ENCODE peak calls at places on chromosomes 1 and 21, in nine cellular contexts. S, W, Z, P, B, A, I, F and R are unnamed samples.

GRCh38 chr1:234573711-234574299 is 36.2 kb downstream of the IRF2BP2 start:
- DNase-seq in Z (no peak), W (no peak), S (no peak), B (no peak), F (no peak), P (no peak), I (no peak), A (no peak), R (peak)

GRCh38 chr1:33586111-33586510 is 113.7 kb downstream of the ZSCAN20 start:
- DNase-seq in P (no peak), W (no peak), B (no peak), F (peak), Z (no peak), S (no peak), I (peak), A (no peak), R (peak)

GRCh38 chr1:198798923-198799386 is 160.1 kb downstream of the PTPRC start:
- DNase-seq in I (no peak), Z (no peak), W (no peak), A (no peak), P (no peak), F (no peak), S (no peak), B (no peak), R (no peak)

GRCh38 chr1:156282143-156282478 is 514 bp downstream of the SMG5 start:
- DNase-seq in F (no peak), A (no peak), Z (no peak), I (no peak), W (no peak), S (no peak), P (no peak), B (no peak), R (no peak)

GRCh38 chr1:30789388-30790255 is 32.0 kb upstream of the LAPTM5 start:
- DNase-seq in B (no peak), S (peak), W (no peak), P (no peak), Z (no peak), I (no peak), A (no peak), F (no peak), R (no peak)

GRCh38 chr1:206435450-206435849 is 34.8 kb upstream of the IKBKE start:
- DNase-seq in A (peak), W (no peak), P (peak), F (no peak), S (no peak), B (no peak), Z (no peak), I (no peak), R (no peak)

GRCh38 chr1:60589916-60590315 is 492.4 kb upstream of the NFIA start:
- DNase-seq in Z (no peak), I (peak), S (no peak), W (no peak), F (no peak), P (no peak), A (no peak), B (no peak), R (no peak)

GRCh38 chr21:26405735-26406361 is 167.2 kb downstream of the CYYR1 start:
- DNase-seq in S (no peak), W (no peak), I (peak), P (peak), A (no peak), Z (no peak), B (no peak), F (peak), R (peak)

GRCh38 chr1:176880954-176881595 is 283.4 kb downstream of the ASTN1 start:
- DNase-seq in A (peak), P (peak), F (peak), Z (no peak), S (peak), I (peak), B (peak), W (peak), R (peak)

GRCh38 chr1:154870117-154870571 is at the start of gene KCNN3:
- DNase-seq in B (peak), F (peak), A (peak), P (peak), W (peak), Z (no peak), S (peak), I (peak), R (peak)

GRCh38 chr1:221692643-221693042 is 49.2 kb downstream of the DUSP10 start:
- DNase-seq in P (no peak), B (no peak), A (no peak), F (no peak), W (no peak), Z (no peak), S (no peak), I (no peak), R (no peak)

GRCh38 chr1:109254621-109255096 is 5.3 kb downstream of the CELSR2 start:
- DNase-seq in A (no peak), S (peak), P (no peak), F (no peak), Z (no peak), I (no peak), B (no peak), W (no peak), R (no peak)